ENCODE peak calls at places on chromosomes 4 and X, in six cellular contexts. C is neuronal stem cell, M is hepatocyte, D is GM23338, X is mammary epithelial cell, B is GM23248. Q is an unnamed sample.

GRCh38 chrX:69238153-69238959 is 73.1 kb upstream of the PJA1 start:
- DNase-seq in D (no peak), X (no peak), M (no peak), C (no peak), B (peak), Q (no peak)

GRCh38 chrX:107445146-107445545 is 4.3 kb upstream of the FRMPD3 start:
- DNase-seq in M (no peak), X (no peak), D (no peak), B (no peak), C (no peak), Q (no peak)

GRCh38 chr4:178185517-178185916 is 743.3 kb upstream of the AGA start:
- DNase-seq in D (no peak), M (no peak), X (no peak), B (no peak), C (no peak), Q (peak)

GRCh38 chr4:121139533-121140222 is 24.4 kb downstream of the TNIP3 start:
- DNase-seq in B (peak), C (no peak), D (no peak), M (peak), X (no peak), Q (peak)

GRCh38 chr4:16858275-16858752 is 40.1 kb downstream of the LDB2 start:
- DNase-seq in D (peak), B (peak), M (no peak), X (no peak), C (no peak), Q (peak)

GRCh38 chr4:184983660-184984356 is 34.5 kb upstream of the HELT start:
- DNase-seq in X (peak), M (peak), B (peak), C (peak), D (peak), Q (peak)

GRCh38 chr4:27921236-27921635 is 1060.6 kb downstream of the STIM2 start:
- DNase-seq in C (no peak), B (peak), D (no peak), M (no peak), X (peak), Q (no peak)

GRCh38 chrX:48715066-48715465 is 18.5 kb downstream of the SUV39H1 start:
- DNase-seq in B (peak), X (peak), D (no peak), C (no peak), M (no peak), Q (no peak)

GRCh38 chrX:14015294-14015693 is 14.4 kb downstream of the GEMIN8 start:
- DNase-seq in B (peak), C (no peak), D (no peak), M (no peak), X (no peak), Q (no peak)

DNA sequence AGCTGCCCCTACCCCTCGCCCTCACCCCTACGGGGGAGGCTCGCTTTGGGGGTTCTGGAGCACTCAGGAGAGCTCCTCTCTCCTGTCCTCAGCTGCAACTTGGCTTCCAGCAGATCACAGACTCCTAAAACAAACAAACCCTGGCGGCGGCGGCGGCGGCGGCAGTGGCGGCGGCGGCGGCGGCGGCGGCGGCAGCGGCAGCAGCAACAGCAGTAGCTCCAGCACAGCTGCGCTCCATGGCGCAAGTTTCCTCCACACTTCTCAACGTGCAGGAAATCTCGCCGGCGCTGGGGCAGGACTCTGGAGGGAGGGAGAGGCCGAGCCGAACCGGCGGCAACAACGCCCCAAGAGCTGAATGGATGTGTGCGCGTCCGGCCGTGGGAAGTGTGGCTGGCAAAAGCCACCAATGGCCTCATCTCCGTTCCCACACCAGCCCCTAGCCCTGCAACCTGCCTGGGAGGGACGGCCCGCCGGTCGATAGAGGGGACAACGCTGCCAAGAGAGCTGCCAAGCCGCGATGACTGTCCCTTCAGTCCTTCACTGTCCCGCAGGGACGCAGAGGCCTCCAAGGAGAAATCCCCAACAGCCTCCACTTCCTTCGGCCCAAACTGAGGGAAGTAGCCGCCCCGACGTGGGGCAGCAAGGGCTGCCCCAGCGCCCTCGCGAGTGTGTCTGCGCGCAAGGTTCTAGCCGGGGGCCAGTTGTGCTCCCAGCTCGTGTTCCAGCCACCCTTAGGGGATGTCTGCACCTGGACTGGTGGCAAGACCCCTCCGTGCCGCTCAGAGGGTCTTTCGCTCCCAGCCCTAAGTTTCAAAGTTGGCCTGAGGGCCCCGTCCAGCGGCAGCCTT is 775 bp downstream of the SHROOM4 start:
- DNase-seq in C (peak), X (peak), D (peak), B (peak), M (peak), Q (peak)
- H2AFZ ChIP-seq in C (peak), X (peak), D (peak), B (peak), M (peak), Q (peak)

DNA sequence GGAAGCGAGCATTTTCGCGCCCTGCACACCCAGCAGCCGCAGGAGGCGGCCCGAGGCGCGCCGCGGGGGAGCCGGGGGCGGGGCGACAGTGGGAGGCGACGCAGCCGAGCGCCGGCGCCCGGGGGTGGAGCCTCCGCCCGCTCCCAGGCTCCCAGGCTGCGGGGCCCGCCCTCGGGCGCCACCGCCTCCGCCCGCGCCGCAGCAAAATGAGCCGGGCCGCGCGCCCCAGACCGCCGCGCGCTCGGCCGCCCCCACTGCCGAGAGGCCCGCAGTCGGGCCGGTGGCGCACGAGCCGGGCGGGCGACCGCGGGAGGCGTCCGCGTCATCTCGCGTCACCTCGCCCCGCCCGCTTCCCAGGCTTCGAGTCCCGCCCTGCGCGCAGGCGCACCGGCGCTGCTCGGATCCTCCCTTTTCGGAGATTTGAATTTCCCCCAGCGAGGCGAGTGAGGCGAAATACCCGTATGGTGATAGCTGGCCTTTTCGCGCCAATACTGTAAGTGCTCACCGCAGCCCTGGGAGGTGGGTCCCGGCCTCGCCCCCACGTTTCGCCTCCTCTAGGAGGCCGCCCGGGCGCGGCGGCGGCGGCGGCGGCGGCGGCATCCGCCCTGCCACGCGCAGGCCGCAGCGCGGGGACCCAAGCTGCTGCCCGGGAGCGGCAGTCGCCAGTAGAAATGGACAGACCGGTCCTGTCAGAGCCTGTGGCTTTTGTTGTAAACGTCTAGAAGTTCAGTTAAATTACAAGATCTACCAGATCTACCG is at the start of gene TMEM187:
- DNase-seq in C (peak), X (peak), M (peak), D (peak), B (peak), Q (peak)
- H2AFZ ChIP-seq in C (peak), X (peak), M (peak), D (no peak), B (peak), Q (peak)

GRCh38 chr4:142414336-142414945 is 431.7 kb downstream of the INPP4B start:
- DNase-seq in M (no peak), C (no peak), D (no peak), B (no peak), X (no peak), Q (peak)
- H2AFZ ChIP-seq in M (no peak), C (no peak), D (peak), B (no peak), X (peak), Q (no peak)

DNA sequence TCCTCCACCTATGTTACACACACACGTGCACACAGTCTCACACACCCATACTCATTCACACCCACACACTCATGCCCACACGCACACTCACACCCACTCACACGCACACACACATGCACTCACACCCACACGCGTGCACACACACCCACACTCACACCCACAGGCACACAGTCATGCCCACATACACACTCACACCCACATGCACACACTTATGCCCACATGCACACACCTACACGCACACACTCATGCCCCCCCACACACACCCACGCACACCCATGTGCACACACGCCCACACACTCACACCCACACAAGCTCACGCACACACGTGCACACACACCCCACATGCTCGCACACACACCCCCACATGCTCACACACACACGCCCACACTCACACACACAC is 140.0 kb downstream of the F11 start:
- DNase-seq in D (no peak), X (no peak), C (no peak), M (no peak), B (no peak), Q (no peak)
- H2AFZ ChIP-seq in D (no peak), X (no peak), C (no peak), M (no peak), B (no peak), Q (no peak)